ENCODE peak calls at places on chromosome 12, in nine cellular contexts. G, T, H, Z, X, E, J, U and Q are unnamed samples.

GRCh38 chr12:52906049-52906645 is 1.3 kb upstream of the KRT8 start:
- DNase-seq in G (no peak), T (no peak), H (no peak), Z (no peak), X (no peak), E (no peak), J (no peak), U (no peak), Q (no peak)

GRCh38 chr12:124548854-124549378 is 18.5 kb downstream of the NCOR2 start:
- DNase-seq in G (peak; percentile 70), T (peak; percentile 83), H (no peak), Z (peak; percentile 97), X (peak; percentile 16), E (peak; percentile 69), J (peak; percentile 75), U (peak; percentile 83), Q (peak; percentile 58)

GRCh38 chr12:74171478-74171909 is 366.1 kb upstream of the ATXN7L3B start:
- DNase-seq in G (no peak), T (no peak), H (no peak), Z (no peak), X (no peak), E (no peak), J (no peak), U (no peak), Q (no peak)

GRCh38 chr12:131353826-131354225 is 357.1 kb upstream of the SFSWAP start:
- DNase-seq in G (no peak), T (no peak), H (no peak), Z (no peak), X (no peak), E (no peak), J (no peak), U (peak; percentile 35), Q (no peak)

GRCh38 chr12:42589465-42590323 is at the start of gene PRICKLE1:
- DNase-seq in G (peak; percentile 66), T (peak; percentile 29), H (peak; percentile 40), Z (peak; percentile 40), X (peak; percentile 22), E (peak; percentile 30), J (no peak), U (peak; percentile 72), Q (peak; percentile 60)

GRCh38 chr12:126895946-126896520 is 1370.9 kb upstream of the TMEM132C start:
- DNase-seq in G (peak; percentile 12), T (no peak), H (no peak), Z (no peak), X (no peak), E (no peak), J (no peak), U (no peak), Q (no peak)

GRCh38 chr12:79174656-79175055 is 310.1 kb downstream of the SYT1 start:
- DNase-seq in G (peak; percentile 83), T (no peak), H (no peak), Z (peak; percentile 51), X (peak; percentile 18), E (no peak), J (no peak), U (no peak), Q (peak; percentile 88)

GRCh38 chr12:1864456-1864855 is 44.1 kb downstream of the LRTM2 start:
- DNase-seq in G (no peak), T (no peak), H (no peak), Z (no peak), X (no peak), E (no peak), J (no peak), U (peak; percentile 33), Q (no peak)

GRCh38 chr12:108778053-108778452 is 46.7 kb upstream of the CORO1C start:
- DNase-seq in G (no peak), T (no peak), H (no peak), Z (no peak), X (no peak), E (no peak), J (no peak), U (no peak), Q (no peak)

GRCh38 chr12:3084742-3085141 is 7.6 kb downstream of the TSPAN9 start:
- DNase-seq in G (no peak), T (no peak), H (peak; percentile 37), Z (no peak), X (no peak), E (no peak), J (no peak), U (no peak), Q (no peak)

GRCh38 chr12:124759841-124760508 is 103.7 kb downstream of the SCARB1 start:
- DNase-seq in G (no peak), T (no peak), H (peak; percentile 50), Z (no peak), X (no peak), E (no peak), J (no peak), U (no peak), Q (peak; percentile 58)

GRCh38 chr12:25924535-25925001 is 33.9 kb upstream of the RASSF8 start:
- DNase-seq in G (no peak), T (no peak), H (no peak), Z (peak; percentile 25), X (no peak), E (no peak), J (no peak), U (no peak), Q (no peak)

GRCh38 chr12:26276709-26277108 is 81.3 kb downstream of the SSPN start:
- DNase-seq in G (peak; percentile 18), T (no peak), H (no peak), Z (peak; percentile 17), X (no peak), E (no peak), J (no peak), U (no peak), Q (peak; percentile 39)

GRCh38 chr12:47819902-47820630 is at the start of gene HDAC7:
- DNase-seq in G (peak; percentile 90), T (peak; percentile 94), H (peak; percentile 94), Z (peak; percentile 79), X (peak; percentile 83), E (peak; percentile 92), J (peak; percentile 89), U (peak; percentile 91), Q (peak; percentile 86)

GRCh38 chr12:6376965-6377666 is 1.8 kb upstream of the SCNN1A start:
- DNase-seq in G (no peak), T (no peak), H (no peak), Z (no peak), X (no peak), E (peak; percentile 15), J (no peak), U (no peak), Q (no peak)

GRCh38 chr12:44225128-44225527 is 389.2 kb downstream of the TMEM117 start:
- DNase-seq in G (no peak), T (no peak), H (no peak), Z (no peak), X (no peak), E (no peak), J (no peak), U (no peak), Q (no peak)

GRCh38 chr12:131103614-131104463 is 150.1 kb downstream of the ADGRD1 start:
- DNase-seq in G (no peak), T (no peak), H (no peak), Z (no peak), X (no peak), E (peak; percentile 11), J (peak; percentile 17), U (peak; percentile 51), Q (no peak)

GRCh38 chr12:113102811-113103210 is 32.8 kb downstream of the RASAL1 start:
- DNase-seq in G (no peak), T (no peak), H (no peak), Z (no peak), X (no peak), E (no peak), J (no peak), U (no peak), Q (no peak)

GRCh38 chr12:113104953-113105510 is 30.5 kb downstream of the RASAL1 start:
- DNase-seq in G (no peak), T (no peak), H (no peak), Z (no peak), X (no peak), E (no peak), J (no peak), U (no peak), Q (no peak)

GRCh38 chr12:113101751-113102150 is 33.8 kb downstream of the RASAL1 start:
- DNase-seq in G (no peak), T (no peak), H (no peak), Z (no peak), X (no peak), E (no peak), J (no peak), U (no peak), Q (no peak)

GRCh38 chr12:113105606-113106271 is 29.8 kb downstream of the RASAL1 start:
- DNase-seq in G (no peak), T (no peak), H (no peak), Z (no peak), X (no peak), E (no peak), J (no peak), U (no peak), Q (no peak)

DNA sequence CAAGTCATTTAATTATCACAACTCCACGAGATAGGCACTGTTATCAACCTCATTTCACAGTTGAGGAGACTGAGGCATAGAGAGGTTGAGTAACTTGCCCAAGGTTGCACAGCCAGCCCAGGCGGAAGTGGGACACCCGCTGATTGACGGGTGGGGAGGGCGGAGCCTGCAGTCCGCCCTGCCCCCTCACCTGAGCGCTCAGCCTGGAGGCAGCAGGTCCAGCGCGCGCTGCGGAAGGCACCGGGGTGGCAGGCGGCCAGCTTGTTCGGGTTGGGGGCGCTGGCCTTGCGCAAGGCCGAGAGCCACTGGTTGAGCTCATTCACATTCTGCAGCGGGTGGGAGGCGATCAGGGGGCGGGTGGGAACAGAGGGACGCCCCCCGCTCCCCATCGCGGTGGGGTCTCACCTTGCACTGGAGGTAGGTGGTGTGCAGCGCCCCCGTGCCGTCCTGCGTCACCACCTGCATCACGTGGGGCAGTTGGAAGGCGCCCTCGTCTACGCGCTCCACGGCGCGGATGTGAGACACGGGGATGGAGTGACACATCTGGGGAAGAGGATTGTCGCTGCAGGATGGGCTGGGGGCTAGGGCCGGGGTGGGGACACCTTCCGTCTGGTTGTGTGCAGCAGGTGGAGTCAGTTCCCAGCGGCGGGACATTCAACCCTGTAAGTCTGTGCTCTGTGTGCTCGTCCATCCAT is 31.7 kb downstream of the RASAL1 start:
- DNase-seq in G (no peak), T (peak; percentile 51), H (no peak), Z (no peak), X (no peak), E (no peak), J (no peak), U (no peak), Q (no peak)
- TF ChIP-seq CTCF in G (no peak), T (no peak), H (no peak), Z (no peak), X (no peak), E (no peak), J (no peak), U (no peak), Q (no peak)

GRCh38 chr12:93098077-93098476 is 169.0 kb upstream of the EEA1 start:
- DNase-seq in G (peak; percentile 74), T (peak; percentile 86), H (peak; percentile 30), Z (peak; percentile 58), X (peak; percentile 37), E (peak; percentile 51), J (peak; percentile 71), U (peak; percentile 78), Q (peak; percentile 63)
- TF ChIP-seq CTCF in G (peak; percentile 43), T (peak; percentile 55), H (peak; percentile 53), Z (peak; percentile 46), X (peak; percentile 58), E (no peak), J (peak; percentile 36), U (peak; percentile 44), Q (peak; percentile 54)

GRCh38 chr12:90078344-90078743 is 369.7 kb upstream of the ATP2B1 start:
- DNase-seq in G (no peak), T (no peak), H (no peak), Z (no peak), X (no peak), E (no peak), J (no peak), U (no peak), Q (no peak)
- TF ChIP-seq CTCF in G (no peak), T (no peak), H (no peak), Z (no peak), X (no peak), E (no peak), J (no peak), U (no peak), Q (no peak)

GRCh38 chr12:80216890-80217559 is 117.7 kb downstream of the OTOGL start:
- DNase-seq in G (no peak), T (no peak), H (no peak), Z (no peak), X (no peak), E (no peak), J (no peak), U (no peak), Q (no peak)
- TF ChIP-seq CTCF in G (no peak), T (no peak), H (no peak), Z (no peak), X (no peak), E (no peak), J (no peak), U (no peak), Q (no peak)